ENCODE peak calls at places on chromosomes 11 and 22, in eight cellular contexts. D, N, A, J, M, V, K and T are unnamed samples.

GRCh38 chr22:39994046-39994565 is 648 bp upstream of the FAM83F start:
- DNase-seq in V (no peak), D (no peak), J (no peak), M (no peak), N (no peak), K (no peak), A (no peak), T (no peak)

GRCh38 chr11:85663781-85664560 is 958 bp downstream of the CREBZF start:
- DNase-seq in M (peak; percentile 80), J (peak; percentile 37), D (peak; percentile 81), N (peak; percentile 87), A (peak; percentile 87), K (peak; percentile 90), V (peak; percentile 87), T (peak; percentile 92)

GRCh38 chr11:19777032-19777341 is 64.3 kb downstream of the NAV2 start:
- DNase-seq in A (peak; percentile 40), M (no peak), K (peak; percentile 84), J (no peak), D (no peak), V (no peak), N (peak; percentile 83), T (peak; percentile 79)

GRCh38 chr22:20422965-20423635 is 14.5 kb downstream of the SCARF2 start:
- DNase-seq in M (no peak), V (peak; percentile 91), J (no peak), K (peak; percentile 70), D (no peak), A (no peak), N (peak; percentile 96), T (peak; percentile 64)

GRCh38 chr22:44130076-44130711 is 50.5 kb upstream of the PARVG start:
- DNase-seq in M (no peak), K (peak; percentile 41), D (no peak), N (no peak), A (no peak), V (no peak), J (no peak), T (peak; percentile 40)

GRCh38 chr22:41951898-41952474 is at the start of gene SMIM45:
- DNase-seq in A (no peak), V (no peak), N (no peak), K (no peak), J (no peak), D (no peak), M (no peak), T (no peak)

GRCh38 chr11:111960916-111961315 is 23.8 kb downstream of the DIXDC1 start:
- DNase-seq in K (no peak), J (no peak), A (peak; percentile 19), D (no peak), V (no peak), N (no peak), M (no peak), T (no peak)

GRCh38 chr11:69642913-69643632 is 2.1 kb downstream of the CCND1 start:
- DNase-seq in A (peak; percentile 86), D (peak; percentile 72), V (peak; percentile 91), J (no peak), K (peak; percentile 95), N (peak; percentile 85), M (peak; percentile 68), T (peak; percentile 91)

GRCh38 chr11:96010683-96011082 is 86.8 kb upstream of the MTMR2 start:
- DNase-seq in D (no peak), M (no peak), V (no peak), A (no peak), J (no peak), K (no peak), N (no peak), T (no peak)

GRCh38 chr11:96014234-96014633 is 90.3 kb upstream of the MTMR2 start:
- DNase-seq in A (no peak), K (no peak), M (no peak), V (no peak), D (peak; percentile 87), J (no peak), N (no peak), T (no peak)

GRCh38 chr11:96015911-96016565 is 92.1 kb upstream of the MTMR2 start:
- DNase-seq in N (no peak), V (no peak), J (no peak), D (no peak), K (no peak), A (no peak), M (no peak), T (no peak)

GRCh38 chr11:96012086-96012824 is 88.3 kb upstream of the MTMR2 start:
- DNase-seq in M (peak; percentile 38), K (no peak), A (peak; percentile 49), V (peak; percentile 22), D (peak; percentile 93), N (no peak), J (no peak), T (no peak)

DNA sequence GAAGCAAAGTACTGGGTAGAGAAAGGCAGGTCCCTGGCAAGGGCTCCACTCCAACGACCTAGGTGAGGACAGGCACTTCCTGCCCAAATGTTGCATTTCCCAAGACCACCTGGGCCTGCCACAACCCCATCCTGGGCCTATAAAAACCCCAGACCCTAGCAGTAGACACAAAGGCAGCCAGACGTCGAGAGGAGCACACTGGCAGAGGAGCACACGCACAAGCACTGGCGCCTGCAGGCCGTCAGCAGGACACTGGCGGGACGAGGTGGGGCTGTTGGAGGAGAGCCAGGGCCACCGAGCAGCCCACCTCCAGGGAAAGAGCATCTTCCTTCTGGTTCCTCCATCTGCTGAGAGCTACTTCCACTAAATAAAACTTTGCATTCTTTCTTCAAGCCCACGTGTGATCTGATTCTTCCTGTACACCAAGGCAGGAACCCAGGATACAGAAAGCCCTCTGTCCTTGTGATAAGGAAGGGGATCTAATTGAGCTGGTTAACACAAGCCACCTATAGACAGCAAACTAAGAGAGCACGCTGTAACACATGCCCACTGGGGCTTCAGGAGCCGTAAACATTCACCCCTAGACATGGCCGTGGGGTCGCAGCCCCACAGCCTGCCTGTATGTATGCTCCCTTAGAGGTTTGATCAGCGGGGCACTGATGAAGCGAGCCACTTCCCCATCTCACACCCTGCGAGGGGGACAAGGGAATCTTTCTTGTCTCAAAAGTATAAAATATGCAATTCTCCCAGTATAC is 89.7 kb upstream of the MTMR2 start:
- DNase-seq in N (no peak), A (no peak), K (no peak), D (no peak), M (no peak), J (no peak), V (no peak), T (no peak)
- H3K4me3 ChIP-seq in N (no peak overlapping the region), A (no peak overlapping the region), K (no peak overlapping the region), D (no peak overlapping the region), M (peak overlapping the region; percentile 14), J (no peak overlapping the region), V (no peak overlapping the region), T (no peak overlapping the region)

GRCh38 chr11:8698917-8699441 is 16.4 kb downstream of the RPL27A start:
- DNase-seq in V (no peak), D (no peak), K (no peak), A (no peak), N (no peak), M (no peak), J (no peak), T (no peak)
- H3K4me3 ChIP-seq in V (no peak overlapping the region), D (no peak overlapping the region), K (no peak overlapping the region), A (no peak overlapping the region), N (no peak overlapping the region), M (no peak overlapping the region), J (no peak overlapping the region), T (no peak overlapping the region)

GRCh38 chr22:46775364-46775758 is 12.9 kb downstream of the TBC1D22A start:
- DNase-seq in J (no peak), A (no peak), N (no peak), V (no peak), K (no peak), M (no peak), D (no peak), T (no peak)

GRCh38 chr22:46775789-46776485 is 13.5 kb downstream of the TBC1D22A start:
- DNase-seq in D (no peak), A (no peak), N (no peak), J (no peak), M (no peak), K (no peak), V (no peak), T (no peak)

GRCh38 chr22:46776486-46776826 is 14.0 kb downstream of the TBC1D22A start:
- DNase-seq in V (no peak), M (no peak), D (no peak), A (no peak), K (no peak), J (no peak), N (no peak), T (no peak)

GRCh38 chr22:46777609-46777970 is 15.1 kb downstream of the TBC1D22A start:
- DNase-seq in A (no peak), M (peak; percentile 31), V (peak; percentile 69), N (no peak), K (no peak), J (no peak), D (no peak), T (no peak)

GRCh38 chr22:46776876-46777608 is 14.6 kb downstream of the TBC1D22A start:
- DNase-seq in A (no peak), V (no peak), M (no peak), D (no peak), J (no peak), N (no peak), K (no peak), T (no peak)
- H3K4me3 ChIP-seq in A (no peak overlapping the region), V (no peak overlapping the region), M (peak overlapping the region; percentile 7), D (no peak overlapping the region), J (no peak overlapping the region), N (no peak overlapping the region), K (no peak overlapping the region), T (no peak overlapping the region)

GRCh38 chr11:1337647-1338007 is 28.2 kb upstream of the TOLLIP start:
- DNase-seq in A (no peak), K (peak; percentile 49), V (peak; percentile 18), M (no peak), N (no peak), D (no peak), J (no peak), T (no peak)

GRCh38 chr11:1338201-1339065 is 29.0 kb upstream of the TOLLIP start:
- DNase-seq in D (no peak), V (peak; percentile 24), K (peak; percentile 51), A (no peak), J (no peak), M (no peak), N (no peak), T (no peak)

GRCh38 chr11:1335264-1335810 is 25.9 kb upstream of the TOLLIP start:
- DNase-seq in J (no peak), V (peak; percentile 22), K (peak; percentile 35), A (no peak), N (no peak), D (no peak), M (no peak), T (no peak)

GRCh38 chr11:1335811-1336761 is 26.7 kb upstream of the TOLLIP start:
- DNase-seq in M (peak; percentile 52), J (peak; percentile 55), D (peak; percentile 90), K (peak; percentile 66), V (peak; percentile 80), N (peak; percentile 70), A (peak; percentile 69), T (no peak)

DNA sequence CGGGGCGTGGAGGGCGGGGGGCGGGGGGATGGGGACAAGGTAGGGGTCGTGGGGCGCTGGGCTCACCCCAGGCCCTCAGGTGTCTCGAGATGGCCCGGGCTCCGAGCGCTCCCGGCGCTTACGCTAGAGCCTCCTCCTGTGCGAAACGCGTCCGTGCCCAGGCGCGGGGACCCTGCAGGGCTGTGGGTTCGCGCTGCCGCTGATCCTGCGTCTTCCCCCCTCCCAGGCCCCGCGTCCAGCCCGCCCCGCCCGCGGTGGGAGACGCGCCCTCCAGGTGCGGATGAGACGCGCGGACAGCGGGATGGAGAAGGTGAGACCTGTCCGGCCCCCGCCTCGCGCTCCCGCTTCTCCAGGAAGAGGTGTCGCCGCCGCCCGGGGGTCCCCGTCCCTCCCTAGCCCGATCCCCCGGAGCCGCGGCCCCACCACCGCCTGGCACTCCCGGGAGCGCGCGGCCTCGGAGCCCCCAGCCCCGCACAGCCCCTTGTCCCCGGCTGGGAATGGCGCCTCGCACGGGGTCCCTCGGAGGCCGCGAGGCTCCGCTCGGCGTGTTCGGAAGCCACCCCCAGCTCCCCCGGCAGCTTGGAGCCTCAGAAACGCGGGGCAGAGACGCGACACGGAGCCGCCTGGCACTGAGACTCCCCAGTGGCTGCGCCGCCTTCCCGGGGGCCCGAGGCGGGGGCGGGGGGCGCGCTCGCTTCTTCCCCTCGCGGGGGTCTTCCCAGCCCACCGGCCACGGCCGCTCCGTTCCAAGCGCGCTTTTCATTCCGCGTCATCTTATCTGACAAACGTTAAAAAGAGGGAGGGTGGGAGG is 27.6 kb upstream of the TOLLIP start:
- DNase-seq in N (peak; percentile 75), D (no peak), M (peak; percentile 25), K (peak; percentile 69), V (peak; percentile 68), J (no peak), A (peak; percentile 41), T (peak; percentile 79)
- H3K4me3 ChIP-seq in N (no peak overlapping the region), D (no peak overlapping the region), M (peak overlapping the region; percentile 21), K (peak overlapping the region; percentile 29), V (peak overlapping the region; percentile 54), J (peak overlapping the region; percentile 74), A (peak overlapping the region; percentile 9), T (peak overlapping the region; percentile 37)